ENCODE peak calls at places on chromosomes 11 and 22, in six cellular contexts. Z is thoracic aorta, F is ovary, O is kidney epithelial cell, U is A549, P is foreskin fibroblast. H is an unnamed sample.
A peak's percentile ranks its signal among the peaks of the same experiment; 100 is the strongest.

GRCh38 chr11:65559951-65560537 is 1.9 kb upstream of the LTBP3 start:
- DNase-seq in O (no peak), F (peak; percentile 54), U (peak; percentile 90), P (peak; percentile 62), Z (peak; percentile 30), H (no peak)

GRCh38 chr11:112881461-112881860 is 79.8 kb upstream of the NCAM1 start:
- DNase-seq in P (peak; percentile 31), F (peak; percentile 71), O (peak; percentile 18), Z (peak; percentile 33), U (peak; percentile 20), H (no peak)

GRCh38 chr11:17716807-17717206 is 2.6 kb upstream of the MYOD1 start:
- DNase-seq in F (no peak), P (no peak), Z (no peak), O (no peak), U (no peak), H (no peak)

GRCh38 chr11:126523441-126523840 is 168.0 kb downstream of the ST3GAL4 start:
- DNase-seq in Z (no peak), F (no peak), O (no peak), P (no peak), U (no peak), H (no peak)

GRCh38 chr22:31036671-31037550 is 44.2 kb upstream of the SMTN start:
- DNase-seq in P (peak; percentile 76), U (peak; percentile 60), O (no peak), F (no peak), Z (no peak), H (peak; percentile 41)

GRCh38 chr22:19504900-19505734 is 19.1 kb downstream of the CLDN5 start:
- DNase-seq in P (no peak), Z (no peak), U (no peak), F (no peak), O (no peak), H (no peak)

GRCh38 chr11:98679673-98680072 is 341.1 kb upstream of the CNTN5 start:
- DNase-seq in F (no peak), U (no peak), Z (no peak), O (no peak), P (no peak), H (no peak)

GRCh38 chr22:26609287-26609686 is 8.5 kb downstream of the CRYBB1 start:
- DNase-seq in Z (no peak), U (no peak), O (no peak), F (no peak), P (no peak), H (no peak)

GRCh38 chr22:28674121-28674563 is 5.5 kb downstream of the TTC28 start:
- DNase-seq in P (peak; percentile 49), U (no peak), O (no peak), F (no peak), Z (no peak), H (peak; percentile 59)

GRCh38 chr22:37564111-37564711 is 3.9 kb downstream of the CDC42EP1 start:
- DNase-seq in F (no peak), Z (no peak), U (no peak), O (no peak), P (no peak), H (no peak)

GRCh38 chr11:126112547-126112946 is 49.9 kb upstream of the CDON start:
- DNase-seq in U (no peak), Z (no peak), P (peak; percentile 62), O (no peak), F (no peak), H (peak; percentile 82)

GRCh38 chr11:12606597-12606996 is 67.6 kb upstream of the TEAD1 start:
- DNase-seq in P (peak; percentile 88), O (no peak), U (no peak), F (no peak), Z (no peak), H (peak; percentile 82)

GRCh38 chr11:104661481-104661880 is 236.8 kb downstream of the CASP12 start:
- DNase-seq in P (no peak), Z (no peak), U (no peak), F (no peak), O (no peak), H (no peak)

GRCh38 chr11:111469200-111469599 is 43.0 kb downstream of the BTG4 start:
- DNase-seq in U (no peak), O (no peak), F (no peak), Z (no peak), P (peak; percentile 50), H (no peak)

GRCh38 chr11:76891793-76892192 is 31.1 kb downstream of the ACER3 start:
- DNase-seq in Z (no peak), P (no peak), O (no peak), F (no peak), U (no peak), H (no peak)

GRCh38 chr11:125083312-125084056 is 20.4 kb downstream of the SLC37A2 start:
- DNase-seq in P (no peak), U (no peak), O (no peak), F (no peak), Z (no peak), H (no peak)

GRCh38 chr11:72173291-72173690 is 18.6 kb upstream of the FOLR1 start:
- DNase-seq in U (no peak), P (no peak), F (no peak), Z (no peak), O (no peak), H (no peak)

GRCh38 chr22:11253000-11253511 is 4274.9 kb upstream of the OR11H1 start:
- DNase-seq in Z (no peak), O (no peak), F (peak; percentile 7), P (no peak), U (no peak), H (no peak)

DNA sequence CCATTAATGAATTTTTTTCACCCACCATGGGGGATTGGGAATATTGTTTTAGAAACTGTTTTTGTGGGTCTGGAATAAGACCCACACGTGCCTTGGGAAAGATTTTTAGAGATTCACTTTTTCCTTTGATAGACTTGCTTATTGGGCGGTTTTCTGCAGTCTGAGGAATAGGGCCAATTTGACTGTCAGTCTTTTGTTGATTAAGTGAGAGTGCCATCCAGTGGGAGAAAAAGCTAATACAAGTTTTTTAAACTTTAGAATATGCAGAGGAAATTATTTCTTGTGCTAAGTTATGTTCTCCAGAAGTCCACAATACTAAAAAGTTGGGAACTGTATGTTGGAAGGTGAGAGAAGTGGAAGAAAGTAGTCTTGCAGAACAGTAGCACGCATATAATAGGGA is 56.1 kb downstream of the PRMT3 start:
- DNase-seq in F (no peak), Z (no peak), O (no peak), U (peak; percentile 38), P (peak; percentile 29), H (no peak)
- TF ChIP-seq CTCF in F (no peak), Z (no peak), O (peak; percentile 47), U (peak; percentile 41), P (peak; percentile 30), H (peak; percentile 25)

GRCh38 chr11:929405-929804 is 3.7 kb downstream of the AP2A2 start:
- DNase-seq in O (no peak), U (no peak), F (no peak), Z (no peak), P (no peak), H (no peak)

GRCh38 chr11:925496-926301 is at the start of gene AP2A2:
- DNase-seq in F (peak; percentile 93), O (no peak), P (peak; percentile 97), U (peak; percentile 90), Z (no peak), H (no peak)

GRCh38 chr11:925158-925495 is 543 bp upstream of the AP2A2 start:
- DNase-seq in F (no peak), U (no peak), P (no peak), O (no peak), Z (no peak), H (no peak)

GRCh38 chr11:926341-926916 is 759 bp downstream of the AP2A2 start:
- DNase-seq in P (peak; percentile 82), F (peak; percentile 43), O (no peak), U (peak; percentile 43), Z (no peak), H (no peak)

GRCh38 chr11:927871-928270 is 2.2 kb downstream of the AP2A2 start:
- DNase-seq in F (no peak), U (no peak), P (no peak), O (no peak), Z (no peak), H (no peak)
- H3K4me3 ChIP-seq in F (no peak overlapping the region), U (no peak overlapping the region), P (no peak overlapping the region), O (no peak overlapping the region), Z (no peak overlapping the region), H (no peak overlapping the region)

GRCh38 chr11:62880803-62881578 is at the start of gene SLC3A2:
- DNase-seq in U (peak; percentile 88), O (peak; percentile 56), P (peak; percentile 97), F (peak; percentile 89), Z (peak; percentile 46), H (no peak)

GRCh38 chr11:62882428-62882742 is 1.7 kb downstream of the SLC3A2 start:
- DNase-seq in U (no peak), Z (no peak), O (no peak), P (no peak), F (no peak), H (no peak)

GRCh38 chr11:62882811-62883496 is 2.3 kb downstream of the SLC3A2 start:
- DNase-seq in O (no peak), F (no peak), U (no peak), P (no peak), Z (no peak), H (no peak)

GRCh38 chr11:62880231-62880802 is 379 bp upstream of the SLC3A2 start:
- DNase-seq in P (peak; percentile 93), U (peak; percentile 37), O (peak; percentile 38), Z (peak; percentile 55), F (no peak), H (no peak)

DNA sequence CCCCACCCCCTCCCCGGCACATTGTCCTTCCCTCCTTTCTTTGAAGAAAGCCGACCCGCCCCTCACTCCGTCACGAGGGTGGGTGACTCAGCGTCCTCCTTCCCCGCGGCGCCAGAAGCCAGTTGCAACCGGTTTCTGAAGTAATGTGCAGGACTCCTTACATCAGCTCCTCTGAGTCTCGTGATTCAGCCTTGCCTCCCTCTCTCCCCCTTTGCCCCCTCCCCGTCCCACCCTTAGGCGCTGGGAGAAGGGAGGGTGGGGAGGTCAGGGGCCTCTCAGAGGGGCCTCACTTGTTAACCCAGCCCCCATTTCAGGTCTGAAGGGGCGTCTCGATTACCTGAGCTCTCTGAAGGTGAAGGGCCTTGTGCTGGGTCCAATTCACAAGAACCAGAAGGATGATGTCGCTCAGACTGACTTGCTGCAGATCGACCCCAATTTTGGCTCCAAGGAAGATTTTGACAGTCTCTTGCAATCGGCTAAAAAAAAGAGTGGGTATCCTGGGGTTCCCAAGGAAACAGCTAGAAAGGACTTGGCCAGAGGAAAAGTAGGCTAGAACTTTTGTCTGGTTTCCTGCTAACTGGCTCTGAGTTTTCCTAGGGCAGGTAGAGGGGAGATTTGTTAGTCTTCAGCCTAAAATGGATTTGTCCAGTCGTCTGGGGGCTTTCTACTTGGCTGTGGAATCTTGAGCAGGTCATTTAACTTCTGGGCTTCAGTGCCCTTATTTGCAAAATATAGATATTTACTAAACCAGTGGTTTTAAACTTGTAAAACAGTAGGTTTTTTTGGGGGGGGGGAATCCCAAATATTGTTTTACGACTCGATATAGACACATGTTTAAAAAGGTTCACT is 1.1 kb downstream of the SLC3A2 start:
- DNase-seq in P (peak; percentile 99), U (peak; percentile 98), F (peak; percentile 93), O (peak; percentile 84), Z (peak; percentile 89), H (peak; percentile 88)
- TF ChIP-seq CTCF in P (no peak), U (no peak), F (no peak), O (no peak), Z (no peak), H (no peak)

DNA sequence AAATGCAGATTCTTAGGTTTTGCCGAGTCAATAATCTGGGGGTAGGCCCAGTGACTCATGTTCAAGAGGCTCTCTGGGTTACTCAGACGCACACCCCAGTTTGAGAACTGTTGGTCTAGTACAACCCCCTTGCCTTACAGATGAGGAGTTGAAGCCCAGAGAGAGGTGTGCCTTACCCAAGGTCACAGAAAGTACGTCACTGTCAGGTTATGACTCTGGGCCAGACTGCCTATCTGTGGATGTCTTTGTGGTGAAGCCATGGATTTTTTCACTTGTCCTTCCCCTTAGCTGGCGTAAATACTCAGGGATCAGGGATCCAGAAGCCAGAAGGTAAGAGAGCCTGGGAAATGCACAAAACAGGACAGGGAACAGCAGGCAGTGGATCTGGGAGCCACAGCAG is 25.2 kb upstream of the NECTIN1 start:
- DNase-seq in F (no peak), U (no peak), Z (no peak), P (no peak), O (no peak), H (no peak)
- H3K4me3 ChIP-seq in F (no peak overlapping the region), U (no peak overlapping the region), Z (no peak overlapping the region), P (no peak overlapping the region), O (no peak overlapping the region), H (no peak overlapping the region)